ENCODE peak calls at places on chromosomes 3 and 15, in eight cellular contexts. One of them, this sample, is unnamed.

GRCh38 chr15:72312605-72313447 is 7.1 kb downstream of the CELF6 start:
- DNase-seq in ecto neural progenitor cell: peak
- DNase-seq in hypothalamus: peak
- DNase-seq in choroid plexus epithelial cell: peak
- DNase-seq in fibroblast of mammary gland: peak
- DNase-seq in left colon: peak
- DNase-seq in stimulated activated CD4-positive, alpha-beta T cell treated with anti-CD3 and anti-CD28 coated beads, Interleukin-15, amount 100 ng/mL, for 1 hour: peak
- DNase-seq in germinal center: peak
- DNase-seq in this sample: peak

GRCh38 chr15:39908186-39908585 is 11.9 kb downstream of the GPR176 start:
- DNase-seq in germinal center: no peak
- DNase-seq in hypothalamus: no peak
- DNase-seq in choroid plexus epithelial cell: peak
- DNase-seq in stimulated activated CD4-positive, alpha-beta T cell treated with anti-CD3 and anti-CD28 coated beads, Interleukin-15, amount 100 ng/mL, for 1 hour: no peak
- DNase-seq in fibroblast of mammary gland: peak
- DNase-seq in left colon: no peak
- DNase-seq in ecto neural progenitor cell: no peak
- DNase-seq in this sample: no peak

GRCh38 chr15:74808840-74809229 is 3.8 kb upstream of the LMAN1L start:
- DNase-seq in fibroblast of mammary gland: no peak
- DNase-seq in left colon: no peak
- DNase-seq in choroid plexus epithelial cell: no peak
- DNase-seq in ecto neural progenitor cell: no peak
- DNase-seq in stimulated activated CD4-positive, alpha-beta T cell treated with anti-CD3 and anti-CD28 coated beads, Interleukin-15, amount 100 ng/mL, for 1 hour: no peak
- DNase-seq in hypothalamus: no peak
- DNase-seq in germinal center: no peak
- DNase-seq in this sample: no peak

GRCh38 chr15:78640840-78641733 is at the start of gene CHRNB4:
- DNase-seq in left colon: peak
- DNase-seq in hypothalamus: no peak
- DNase-seq in choroid plexus epithelial cell: peak
- DNase-seq in stimulated activated CD4-positive, alpha-beta T cell treated with anti-CD3 and anti-CD28 coated beads, Interleukin-15, amount 100 ng/mL, for 1 hour: no peak
- DNase-seq in ecto neural progenitor cell: peak
- DNase-seq in fibroblast of mammary gland: no peak
- DNase-seq in germinal center: peak
- DNase-seq in this sample: no peak

GRCh38 chr15:96360581-96361308 is 30.2 kb downstream of the NR2F2 start:
- DNase-seq in left colon: no peak
- DNase-seq in fibroblast of mammary gland: no peak
- DNase-seq in germinal center: no peak
- DNase-seq in stimulated activated CD4-positive, alpha-beta T cell treated with anti-CD3 and anti-CD28 coated beads, Interleukin-15, amount 100 ng/mL, for 1 hour: no peak
- DNase-seq in hypothalamus: no peak
- DNase-seq in ecto neural progenitor cell: peak
- DNase-seq in choroid plexus epithelial cell: no peak
- DNase-seq in this sample: no peak

GRCh38 chr3:36677331-36678007 is 86.9 kb downstream of the DCLK3 start:
- DNase-seq in stimulated activated CD4-positive, alpha-beta T cell treated with anti-CD3 and anti-CD28 coated beads, Interleukin-15, amount 100 ng/mL, for 1 hour: no peak
- DNase-seq in left colon: no peak
- DNase-seq in germinal center: peak
- DNase-seq in fibroblast of mammary gland: peak
- DNase-seq in choroid plexus epithelial cell: peak
- DNase-seq in hypothalamus: no peak
- DNase-seq in ecto neural progenitor cell: no peak
- DNase-seq in this sample: no peak

GRCh38 chr3:49785565-49786356 is 581 bp downstream of the IP6K1 start:
- DNase-seq in ecto neural progenitor cell: peak
- DNase-seq in fibroblast of mammary gland: peak
- DNase-seq in stimulated activated CD4-positive, alpha-beta T cell treated with anti-CD3 and anti-CD28 coated beads, Interleukin-15, amount 100 ng/mL, for 1 hour: no peak
- DNase-seq in left colon: no peak
- DNase-seq in germinal center: peak
- DNase-seq in hypothalamus: no peak
- DNase-seq in choroid plexus epithelial cell: peak
- DNase-seq in this sample: peak

GRCh38 chr15:60696523-60696859 is 217.5 kb upstream of the ICE2 start:
- DNase-seq in hypothalamus: no peak
- DNase-seq in fibroblast of mammary gland: no peak
- DNase-seq in left colon: no peak
- DNase-seq in ecto neural progenitor cell: no peak
- DNase-seq in choroid plexus epithelial cell: no peak
- DNase-seq in germinal center: no peak
- DNase-seq in stimulated activated CD4-positive, alpha-beta T cell treated with anti-CD3 and anti-CD28 coated beads, Interleukin-15, amount 100 ng/mL, for 1 hour: no peak
- DNase-seq in this sample: no peak

GRCh38 chr15:70435872-70436271 is 327.5 kb downstream of the UACA start:
- DNase-seq in left colon: no peak
- DNase-seq in hypothalamus: no peak
- DNase-seq in fibroblast of mammary gland: no peak
- DNase-seq in germinal center: no peak
- DNase-seq in stimulated activated CD4-positive, alpha-beta T cell treated with anti-CD3 and anti-CD28 coated beads, Interleukin-15, amount 100 ng/mL, for 1 hour: no peak
- DNase-seq in ecto neural progenitor cell: no peak
- DNase-seq in choroid plexus epithelial cell: no peak
- DNase-seq in this sample: peak

GRCh38 chr15:81280086-81280485 is 43.9 kb downstream of the STARD5 start:
- DNase-seq in germinal center: no peak
- DNase-seq in ecto neural progenitor cell: no peak
- DNase-seq in hypothalamus: no peak
- DNase-seq in fibroblast of mammary gland: no peak
- DNase-seq in stimulated activated CD4-positive, alpha-beta T cell treated with anti-CD3 and anti-CD28 coated beads, Interleukin-15, amount 100 ng/mL, for 1 hour: no peak
- DNase-seq in choroid plexus epithelial cell: no peak
- DNase-seq in left colon: no peak
- DNase-seq in this sample: no peak

GRCh38 chr15:74873756-74874424 is 725 bp upstream of the SCAMP2 start:
- DNase-seq in left colon: no peak
- DNase-seq in choroid plexus epithelial cell: peak
- DNase-seq in germinal center: peak
- DNase-seq in stimulated activated CD4-positive, alpha-beta T cell treated with anti-CD3 and anti-CD28 coated beads, Interleukin-15, amount 100 ng/mL, for 1 hour: no peak
- DNase-seq in ecto neural progenitor cell: no peak
- DNase-seq in hypothalamus: no peak
- DNase-seq in fibroblast of mammary gland: peak
- DNase-seq in this sample: peak

GRCh38 chr15:40471778-40472130 is 970 bp downstream of the CHST14 start:
- DNase-seq in choroid plexus epithelial cell: peak
- DNase-seq in left colon: no peak
- DNase-seq in germinal center: peak
- DNase-seq in stimulated activated CD4-positive, alpha-beta T cell treated with anti-CD3 and anti-CD28 coated beads, Interleukin-15, amount 100 ng/mL, for 1 hour: no peak
- DNase-seq in hypothalamus: no peak
- DNase-seq in fibroblast of mammary gland: no peak
- DNase-seq in ecto neural progenitor cell: peak
- DNase-seq in this sample: peak

GRCh38 chr3:81761904-81762565 is 590 bp upstream of the GBE1 start:
- DNase-seq in hypothalamus: no peak
- DNase-seq in fibroblast of mammary gland: no peak
- DNase-seq in germinal center: no peak
- DNase-seq in stimulated activated CD4-positive, alpha-beta T cell treated with anti-CD3 and anti-CD28 coated beads, Interleukin-15, amount 100 ng/mL, for 1 hour: no peak
- DNase-seq in left colon: no peak
- DNase-seq in ecto neural progenitor cell: no peak
- DNase-seq in choroid plexus epithelial cell: no peak
- DNase-seq in this sample: no peak